ENCODE peak calls at places on chromosomes 1 and 21, in six cellular contexts. One of them, this sample, is unnamed.

GRCh38 chr1:2858676-2859075 is 57.2 kb upstream of the TTC34 start:
- ATAC-seq in activated CD8-positive, alpha-beta memory T cell treated with anti-CD3 and anti-CD28 coated beads, Interleukin-2, amount 10 ng/mL, durations not matched to agents 7 days and 5 days: no peak
- ATAC-seq in sciatic nerve: no peak
- ATAC-seq in IMR-90: no peak
- ATAC-seq in Right ventricle myocardium superior: no peak
- ATAC-seq in mucosa of descending colon: no peak
- ATAC-seq in this sample: no peak

GRCh38 chr1:201009967-201010645 is 13.4 kb downstream of the KIF21B start:
- ATAC-seq in IMR-90: no peak
- ATAC-seq in mucosa of descending colon: no peak
- ATAC-seq in activated CD8-positive, alpha-beta memory T cell treated with anti-CD3 and anti-CD28 coated beads, Interleukin-2, amount 10 ng/mL, durations not matched to agents 7 days and 5 days: no peak
- ATAC-seq in sciatic nerve: no peak
- ATAC-seq in Right ventricle myocardium superior: no peak
- ATAC-seq in this sample: no peak

GRCh38 chr1:115545791-115546733 is 95.7 kb upstream of the VANGL1 start:
- ATAC-seq in mucosa of descending colon: peak
- ATAC-seq in IMR-90: peak
- ATAC-seq in sciatic nerve: peak
- ATAC-seq in activated CD8-positive, alpha-beta memory T cell treated with anti-CD3 and anti-CD28 coated beads, Interleukin-2, amount 10 ng/mL, durations not matched to agents 7 days and 5 days: no peak
- ATAC-seq in Right ventricle myocardium superior: peak
- ATAC-seq in this sample: no peak

GRCh38 chr1:117113199-117113598 is 8.3 kb downstream of the TRIM45 start:
- ATAC-seq in mucosa of descending colon: no peak
- ATAC-seq in sciatic nerve: no peak
- ATAC-seq in Right ventricle myocardium superior: no peak
- ATAC-seq in activated CD8-positive, alpha-beta memory T cell treated with anti-CD3 and anti-CD28 coated beads, Interleukin-2, amount 10 ng/mL, durations not matched to agents 7 days and 5 days: no peak
- ATAC-seq in IMR-90: no peak
- ATAC-seq in this sample: no peak

GRCh38 chr1:19010995-19011696 is 54.7 kb upstream of the IFFO2 start:
- ATAC-seq in activated CD8-positive, alpha-beta memory T cell treated with anti-CD3 and anti-CD28 coated beads, Interleukin-2, amount 10 ng/mL, durations not matched to agents 7 days and 5 days: peak
- ATAC-seq in IMR-90: peak
- ATAC-seq in mucosa of descending colon: peak
- ATAC-seq in sciatic nerve: peak
- ATAC-seq in Right ventricle myocardium superior: peak
- ATAC-seq in this sample: peak

GRCh38 chr1:61403863-61404615 is 320.9 kb downstream of the TM2D1 start:
- ATAC-seq in IMR-90: peak
- ATAC-seq in activated CD8-positive, alpha-beta memory T cell treated with anti-CD3 and anti-CD28 coated beads, Interleukin-2, amount 10 ng/mL, durations not matched to agents 7 days and 5 days: no peak
- ATAC-seq in mucosa of descending colon: peak
- ATAC-seq in sciatic nerve: peak
- ATAC-seq in Right ventricle myocardium superior: peak
- ATAC-seq in this sample: no peak

GRCh38 chr1:162292422-162292849 is 84.2 kb downstream of the SPATA46 start:
- ATAC-seq in Right ventricle myocardium superior: no peak
- ATAC-seq in IMR-90: no peak
- ATAC-seq in activated CD8-positive, alpha-beta memory T cell treated with anti-CD3 and anti-CD28 coated beads, Interleukin-2, amount 10 ng/mL, durations not matched to agents 7 days and 5 days: no peak
- ATAC-seq in mucosa of descending colon: no peak
- ATAC-seq in sciatic nerve: no peak
- ATAC-seq in this sample: no peak

GRCh38 chr21:46431884-46432488 is 26.7 kb upstream of the DIP2A start:
- ATAC-seq in activated CD8-positive, alpha-beta memory T cell treated with anti-CD3 and anti-CD28 coated beads, Interleukin-2, amount 10 ng/mL, durations not matched to agents 7 days and 5 days: peak
- ATAC-seq in IMR-90: no peak
- ATAC-seq in Right ventricle myocardium superior: peak
- ATAC-seq in sciatic nerve: peak
- ATAC-seq in mucosa of descending colon: no peak
- ATAC-seq in this sample: no peak

GRCh38 chr1:91148641-91149069 is 126.8 kb upstream of the ZNF644 start:
- ATAC-seq in activated CD8-positive, alpha-beta memory T cell treated with anti-CD3 and anti-CD28 coated beads, Interleukin-2, amount 10 ng/mL, durations not matched to agents 7 days and 5 days: no peak
- ATAC-seq in Right ventricle myocardium superior: peak
- ATAC-seq in sciatic nerve: peak
- ATAC-seq in mucosa of descending colon: peak
- ATAC-seq in IMR-90: peak
- ATAC-seq in this sample: no peak

GRCh38 chr21:45497846-45498645 is 44.2 kb downstream of the SLC19A1 start:
- ATAC-seq in activated CD8-positive, alpha-beta memory T cell treated with anti-CD3 and anti-CD28 coated beads, Interleukin-2, amount 10 ng/mL, durations not matched to agents 7 days and 5 days: no peak
- ATAC-seq in IMR-90: no peak
- ATAC-seq in sciatic nerve: no peak
- ATAC-seq in mucosa of descending colon: no peak
- ATAC-seq in Right ventricle myocardium superior: no peak
- ATAC-seq in this sample: no peak

GRCh38 chr1:38512789-38513188 is 346.8 kb downstream of the RRAGC start:
- ATAC-seq in sciatic nerve: no peak
- ATAC-seq in mucosa of descending colon: no peak
- ATAC-seq in IMR-90: no peak
- ATAC-seq in Right ventricle myocardium superior: no peak
- ATAC-seq in activated CD8-positive, alpha-beta memory T cell treated with anti-CD3 and anti-CD28 coated beads, Interleukin-2, amount 10 ng/mL, durations not matched to agents 7 days and 5 days: no peak
- ATAC-seq in this sample: no peak

GRCh38 chr1:191888996-191889622 is 269.2 kb upstream of the RGS18 start:
- ATAC-seq in IMR-90: peak
- ATAC-seq in Right ventricle myocardium superior: peak
- ATAC-seq in sciatic nerve: peak
- ATAC-seq in activated CD8-positive, alpha-beta memory T cell treated with anti-CD3 and anti-CD28 coated beads, Interleukin-2, amount 10 ng/mL, durations not matched to agents 7 days and 5 days: no peak
- ATAC-seq in mucosa of descending colon: no peak
- ATAC-seq in this sample: no peak

GRCh38 chr1:52580283-52580682 is 21.9 kb upstream of the GPX7 start:
- ATAC-seq in IMR-90: no peak
- ATAC-seq in mucosa of descending colon: no peak
- ATAC-seq in sciatic nerve: no peak
- ATAC-seq in Right ventricle myocardium superior: no peak
- ATAC-seq in activated CD8-positive, alpha-beta memory T cell treated with anti-CD3 and anti-CD28 coated beads, Interleukin-2, amount 10 ng/mL, durations not matched to agents 7 days and 5 days: no peak
- ATAC-seq in this sample: no peak

GRCh38 chr1:93905051-93905450 is 4.2 kb downstream of the GCLM start:
- ATAC-seq in IMR-90: no peak
- ATAC-seq in mucosa of descending colon: no peak
- ATAC-seq in Right ventricle myocardium superior: no peak
- ATAC-seq in sciatic nerve: no peak
- ATAC-seq in activated CD8-positive, alpha-beta memory T cell treated with anti-CD3 and anti-CD28 coated beads, Interleukin-2, amount 10 ng/mL, durations not matched to agents 7 days and 5 days: no peak
- ATAC-seq in this sample: no peak

GRCh38 chr21:43697758-43698643 is 20.9 kb upstream of the PDXK start:
- ATAC-seq in IMR-90: peak
- ATAC-seq in Right ventricle myocardium superior: no peak
- ATAC-seq in mucosa of descending colon: no peak
- ATAC-seq in sciatic nerve: no peak
- ATAC-seq in activated CD8-positive, alpha-beta memory T cell treated with anti-CD3 and anti-CD28 coated beads, Interleukin-2, amount 10 ng/mL, durations not matched to agents 7 days and 5 days: no peak
- ATAC-seq in this sample: no peak

GRCh38 chr1:234433563-234434285 is 45.3 kb downstream of the TARBP1 start:
- ATAC-seq in Right ventricle myocardium superior: no peak
- ATAC-seq in IMR-90: peak
- ATAC-seq in sciatic nerve: no peak
- ATAC-seq in activated CD8-positive, alpha-beta memory T cell treated with anti-CD3 and anti-CD28 coated beads, Interleukin-2, amount 10 ng/mL, durations not matched to agents 7 days and 5 days: no peak
- ATAC-seq in mucosa of descending colon: peak
- ATAC-seq in this sample: peak

This sample was measured in stimulated activated memory B cell treated with anti-CD40 and anti-IgM and Interleukin-4, amounts not matched to agents 10 μg/mL and 1 μg/mL and 100 μg/mL, for 72 hours.